ENCODE peak calls at places on chromosomes 5 and 9, in nine cellular contexts. One of them, this sample, is unnamed.

GRCh38 chr5:120609570-120609969 is 145.5 kb downstream of the PRR16 start:
- DNase-seq in C1 segment of cervical spinal cord: no peak
- DNase-seq in stimulated activated naive B cell treated with anti-CD40 and anti-IgM and Interleukin-4, amounts not matched to agents 10 μg/mL and 1 μg/mL and 100 μg/mL, for 72 hours: no peak
- DNase-seq in stimulated activated CD4-positive, alpha-beta T cell treated with anti-CD3 and anti-CD28 coated beads, Interleukin-4, amount 100 ng/mL, for 24 hours: no peak
- DNase-seq in naive thymus-derived CD8-positive, alpha-beta T cell: no peak
- DNase-seq in HEK293T: no peak
- DNase-seq in COR-L47: no peak
- DNase-seq in neuronal stem cell: no peak
- DNase-seq in MCF 10A: peak
- DNase-seq in this sample: no peak

GRCh38 chr5:6328173-6328572 is 50.2 kb downstream of the MED10 start:
- DNase-seq in naive thymus-derived CD8-positive, alpha-beta T cell: no peak
- DNase-seq in stimulated activated naive B cell treated with anti-CD40 and anti-IgM and Interleukin-4, amounts not matched to agents 10 μg/mL and 1 μg/mL and 100 μg/mL, for 72 hours: no peak
- DNase-seq in COR-L47: no peak
- DNase-seq in HEK293T: peak
- DNase-seq in MCF 10A: peak
- DNase-seq in stimulated activated CD4-positive, alpha-beta T cell treated with anti-CD3 and anti-CD28 coated beads, Interleukin-4, amount 100 ng/mL, for 24 hours: no peak
- DNase-seq in neuronal stem cell: peak
- DNase-seq in C1 segment of cervical spinal cord: no peak
- DNase-seq in this sample: no peak

GRCh38 chr5:6631441-6631840 is 1.4 kb downstream of the NSUN2 start:
- DNase-seq in neuronal stem cell: no peak
- DNase-seq in stimulated activated naive B cell treated with anti-CD40 and anti-IgM and Interleukin-4, amounts not matched to agents 10 μg/mL and 1 μg/mL and 100 μg/mL, for 72 hours: no peak
- DNase-seq in MCF 10A: no peak
- DNase-seq in stimulated activated CD4-positive, alpha-beta T cell treated with anti-CD3 and anti-CD28 coated beads, Interleukin-4, amount 100 ng/mL, for 24 hours: no peak
- DNase-seq in COR-L47: no peak
- DNase-seq in naive thymus-derived CD8-positive, alpha-beta T cell: no peak
- DNase-seq in HEK293T: no peak
- DNase-seq in C1 segment of cervical spinal cord: no peak
- DNase-seq in this sample: no peak

GRCh38 chr5:100777680-100778281 is 125.3 kb downstream of the ST8SIA4 start:
- DNase-seq in HEK293T: no peak
- DNase-seq in stimulated activated naive B cell treated with anti-CD40 and anti-IgM and Interleukin-4, amounts not matched to agents 10 μg/mL and 1 μg/mL and 100 μg/mL, for 72 hours: peak
- DNase-seq in COR-L47: no peak
- DNase-seq in MCF 10A: peak
- DNase-seq in stimulated activated CD4-positive, alpha-beta T cell treated with anti-CD3 and anti-CD28 coated beads, Interleukin-4, amount 100 ng/mL, for 24 hours: peak
- DNase-seq in neuronal stem cell: no peak
- DNase-seq in C1 segment of cervical spinal cord: no peak
- DNase-seq in naive thymus-derived CD8-positive, alpha-beta T cell: no peak
- DNase-seq in this sample: no peak

GRCh38 chr5:98453309-98453708 is 320.2 kb upstream of the RGMB start:
- DNase-seq in MCF 10A: no peak
- DNase-seq in C1 segment of cervical spinal cord: no peak
- DNase-seq in HEK293T: no peak
- DNase-seq in naive thymus-derived CD8-positive, alpha-beta T cell: no peak
- DNase-seq in stimulated activated naive B cell treated with anti-CD40 and anti-IgM and Interleukin-4, amounts not matched to agents 10 μg/mL and 1 μg/mL and 100 μg/mL, for 72 hours: no peak
- DNase-seq in neuronal stem cell: no peak
- DNase-seq in COR-L47: no peak
- DNase-seq in stimulated activated CD4-positive, alpha-beta T cell treated with anti-CD3 and anti-CD28 coated beads, Interleukin-4, amount 100 ng/mL, for 24 hours: no peak
- DNase-seq in this sample: no peak

GRCh38 chr5:179128041-179128365 is 67.8 kb downstream of the ZNF354C start:
- DNase-seq in neuronal stem cell: no peak
- DNase-seq in stimulated activated naive B cell treated with anti-CD40 and anti-IgM and Interleukin-4, amounts not matched to agents 10 μg/mL and 1 μg/mL and 100 μg/mL, for 72 hours: no peak
- DNase-seq in C1 segment of cervical spinal cord: no peak
- DNase-seq in HEK293T: no peak
- DNase-seq in MCF 10A: no peak
- DNase-seq in stimulated activated CD4-positive, alpha-beta T cell treated with anti-CD3 and anti-CD28 coated beads, Interleukin-4, amount 100 ng/mL, for 24 hours: no peak
- DNase-seq in COR-L47: no peak
- DNase-seq in naive thymus-derived CD8-positive, alpha-beta T cell: no peak
- DNase-seq in this sample: no peak

GRCh38 chr5:124315746-124316415 is 430.6 kb downstream of the ZNF608 start:
- DNase-seq in stimulated activated CD4-positive, alpha-beta T cell treated with anti-CD3 and anti-CD28 coated beads, Interleukin-4, amount 100 ng/mL, for 24 hours: no peak
- DNase-seq in C1 segment of cervical spinal cord: no peak
- DNase-seq in HEK293T: no peak
- DNase-seq in COR-L47: no peak
- DNase-seq in MCF 10A: peak
- DNase-seq in naive thymus-derived CD8-positive, alpha-beta T cell: no peak
- DNase-seq in neuronal stem cell: no peak
- DNase-seq in stimulated activated naive B cell treated with anti-CD40 and anti-IgM and Interleukin-4, amounts not matched to agents 10 μg/mL and 1 μg/mL and 100 μg/mL, for 72 hours: no peak
- DNase-seq in this sample: no peak

GRCh38 chr9:5186416-5187169 is 1.2 kb upstream of the INSL6 start:
- DNase-seq in MCF 10A: peak
- DNase-seq in COR-L47: peak
- DNase-seq in naive thymus-derived CD8-positive, alpha-beta T cell: peak
- DNase-seq in stimulated activated naive B cell treated with anti-CD40 and anti-IgM and Interleukin-4, amounts not matched to agents 10 μg/mL and 1 μg/mL and 100 μg/mL, for 72 hours: peak
- DNase-seq in stimulated activated CD4-positive, alpha-beta T cell treated with anti-CD3 and anti-CD28 coated beads, Interleukin-4, amount 100 ng/mL, for 24 hours: peak
- DNase-seq in C1 segment of cervical spinal cord: peak
- DNase-seq in neuronal stem cell: peak
- DNase-seq in HEK293T: peak
- DNase-seq in this sample: no peak

GRCh38 chr5:27315541-27316282 is 277.3 kb upstream of the CDH9 start:
- DNase-seq in neuronal stem cell: no peak
- DNase-seq in HEK293T: no peak
- DNase-seq in naive thymus-derived CD8-positive, alpha-beta T cell: no peak
- DNase-seq in C1 segment of cervical spinal cord: no peak
- DNase-seq in stimulated activated naive B cell treated with anti-CD40 and anti-IgM and Interleukin-4, amounts not matched to agents 10 μg/mL and 1 μg/mL and 100 μg/mL, for 72 hours: no peak
- DNase-seq in COR-L47: no peak
- DNase-seq in MCF 10A: peak
- DNase-seq in stimulated activated CD4-positive, alpha-beta T cell treated with anti-CD3 and anti-CD28 coated beads, Interleukin-4, amount 100 ng/mL, for 24 hours: no peak
- DNase-seq in this sample: no peak

This sample was measured in esophagus muscularis mucosa.